ENCODE peak calls at places on chromosome 11, in four cellular contexts. C, O, M and R are unnamed samples.

GRCh38 chr11:124669193-124669592 is 4.3 kb downstream of the SIAE start:
- DNase-seq in C (peak), O (peak), M (peak), R (peak)

GRCh38 chr11:14643697-14644395 is at the start of gene PDE3B:
- DNase-seq in C (peak), O (peak), M (peak), R (peak)

GRCh38 chr11:94543695-94544581 is at the start of gene FUT4:
- DNase-seq in C (peak), O (peak), M (peak), R (peak)

GRCh38 chr11:116037851-116038250 is 533.6 kb upstream of the CADM1 start:
- DNase-seq in C (no peak), O (no peak), M (no peak), R (no peak)

GRCh38 chr11:102940714-102941588 is 14.6 kb downstream of the MMP13 start:
- DNase-seq in C (peak), O (peak), M (no peak), R (no peak)

GRCh38 chr11:23563591-23563990 is 703.3 kb upstream of the CCDC179 start:
- DNase-seq in C (no peak), O (peak), M (no peak), R (no peak)

GRCh38 chr11:100004541-100004940 is 682.5 kb upstream of the ARHGAP42 start:
- DNase-seq in C (no peak), O (peak), M (no peak), R (no peak)

GRCh38 chr11:116693206-116694016 is 79.4 kb downstream of the BUD13 start:
- DNase-seq in C (no peak), O (no peak), M (no peak), R (no peak)

GRCh38 chr11:58629857-58630256 is 7.4 kb downstream of the CNTF start:
- DNase-seq in C (peak), O (peak), M (no peak), R (no peak)

GRCh38 chr11:63210111-63210510 is 33.3 kb downstream of the SLC22A25 start:
- DNase-seq in C (no peak), O (no peak), M (no peak), R (no peak)

GRCh38 chr11:48047616-48048015 is 67.3 kb downstream of the PTPRJ start:
- DNase-seq in C (no peak), O (peak), M (no peak), R (no peak)

GRCh38 chr11:118672865-118673264 is 6.6 kb downstream of the TREH start:
- DNase-seq in C (no peak), O (peak), M (no peak), R (no peak)
- TF ChIP-seq CTCF in C (peak), O (peak), M (no peak), R (no peak)

GRCh38 chr11:81707881-81708280 is 1025.8 kb downstream of the FAM181B start:
- DNase-seq in C (no peak), O (no peak), M (no peak), R (no peak)
- TF ChIP-seq CTCF in C (peak), O (peak), M (no peak), R (peak)

GRCh38 chr11:86363424-86363823 is 11.3 kb upstream of the CCDC81 start:
- DNase-seq in C (no peak), O (no peak), M (no peak), R (no peak)

GRCh38 chr11:86365566-86365965 is 9.1 kb upstream of the CCDC81 start:
- DNase-seq in C (no peak), O (no peak), M (no peak), R (no peak)

GRCh38 chr11:86355256-86355655 is 19.4 kb upstream of the CCDC81 start:
- DNase-seq in C (no peak), O (no peak), M (no peak), R (no peak)

GRCh38 chr11:86358720-86359119 is 16.0 kb upstream of the CCDC81 start:
- DNase-seq in C (no peak), O (no peak), M (no peak), R (no peak)

GRCh38 chr11:86360775-86361395 is 13.8 kb upstream of the CCDC81 start:
- DNase-seq in C (no peak), O (peak), M (no peak), R (no peak)
- TF ChIP-seq CTCF in C (peak), O (peak), M (no peak), R (no peak)

GRCh38 chr11:12102588-12103410 is 7.6 kb upstream of the MICAL2 start:
- DNase-seq in C (no peak), O (peak), M (no peak), R (no peak)
- TF ChIP-seq CTCF in C (no peak), O (peak), M (no peak), R (no peak)

GRCh38 chr11:45677811-45678515 is 12.5 kb upstream of the CHST1 start:
- DNase-seq in C (no peak), O (no peak), M (no peak), R (no peak)

GRCh38 chr11:45676522-45677095 is 11.2 kb upstream of the CHST1 start:
- DNase-seq in C (no peak), O (no peak), M (no peak), R (no peak)

GRCh38 chr11:45674481-45675190 is 9.2 kb upstream of the CHST1 start:
- DNase-seq in C (no peak), O (no peak), M (no peak), R (no peak)

GRCh38 chr11:45675646-45676045 is 10.2 kb upstream of the CHST1 start:
- DNase-seq in C (no peak), O (no peak), M (no peak), R (no peak)

GRCh38 chr11:45678962-45679361 is 13.5 kb upstream of the CHST1 start:
- DNase-seq in C (no peak), O (no peak), M (no peak), R (no peak)
- TF ChIP-seq CTCF in C (no peak), O (no peak), M (no peak), R (no peak)

GRCh38 chr11:34358258-34358665 is 452 bp upstream of the ABTB2 start:
- DNase-seq in C (no peak), O (peak), M (peak), R (no peak)
- TF ChIP-seq CTCF in C (no peak), O (no peak), M (no peak), R (no peak)

GRCh38 chr11:78416285-78417174 is 1.1 kb downstream of the GAB2 start:
- DNase-seq in C (peak), O (peak), M (peak), R (peak)

GRCh38 chr11:78419327-78419726 is 1.7 kb upstream of the GAB2 start:
- DNase-seq in C (no peak), O (peak), M (peak), R (no peak)

GRCh38 chr11:78418584-78419211 is 1.1 kb upstream of the GAB2 start:
- DNase-seq in C (no peak), O (peak), M (no peak), R (no peak)

GRCh38 chr11:78417175-78417887 is at the start of gene GAB2:
- DNase-seq in C (no peak), O (no peak), M (no peak), R (no peak)

GRCh38 chr11:78417888-78418583 is 416 bp upstream of the GAB2 start:
- DNase-seq in C (peak), O (peak), M (peak), R (peak)
- TF ChIP-seq CTCF in C (no peak), O (no peak), M (peak), R (no peak)